ENCODE peak calls at places on chromosomes 6 and 20, in nine cellular contexts. M is AG10803; S is activated naive CD4-positive, alpha-beta T cell treated with Interleukin-2 at 50 U/mL for 16 hours; Q is kidney glomerular epithelial cell; W is activated CD4-positive, CD25-positive, alpha-beta regulatory T cell treated with anti-CD3 and anti-CD28 coated beads, Interleukin-2, amount 50 U/mL, for 72 hours; B is LoVo; J is spleen; O is left cardiac atrium; I is stimulated activated CD8-positive, alpha-beta memory T cell treated with anti-CD3 and anti-CD28 coated beads, Interleukin-7, amount 100 ng/mL, for 1 hour. C is an unnamed sample.

GRCh38 chr6:137661601-137662000 is 167.4 kb upstream of the OLIG3 start:
- DNase-seq in W (no peak), M (peak), Q (no peak), O (peak), I (no peak), B (no peak), S (peak), J (no peak), C (no peak)

GRCh38 chr6:56259682-56260081 is 12.3 kb upstream of the COL21A1 start:
- DNase-seq in B (no peak), J (no peak), W (no peak), O (no peak), S (no peak), I (no peak), Q (no peak), M (peak), C (no peak)

GRCh38 chr6:135167617-135168016 is 13.5 kb upstream of the MYB start:
- DNase-seq in I (no peak), B (no peak), Q (no peak), O (no peak), W (no peak), S (no peak), M (no peak), J (no peak), C (no peak)

GRCh38 chr20:15155848-15156401 is 818.5 kb upstream of the FLRT3 start:
- DNase-seq in S (no peak), I (no peak), O (no peak), B (peak), W (no peak), Q (no peak), J (no peak), M (no peak), C (no peak)

GRCh38 chr20:39108746-39109145 is 146.6 kb downstream of the DHX35 start:
- DNase-seq in M (peak), I (no peak), W (no peak), Q (peak), J (no peak), S (no peak), O (no peak), B (no peak), C (no peak)

GRCh38 chr6:163405412-163406309 is 8.9 kb upstream of the QKI start:
- DNase-seq in W (peak), M (peak), J (peak), I (no peak), S (peak), O (peak), Q (no peak), B (no peak), C (peak)

GRCh38 chr6:73079978-73080377 is 145.3 kb downstream of the KHDC1L start:
- DNase-seq in W (no peak), J (no peak), M (peak), O (no peak), Q (no peak), S (no peak), B (no peak), I (no peak), C (no peak)

GRCh38 chr6:154474636-154475428 is 35.7 kb downstream of the CNKSR3 start:
- DNase-seq in B (no peak), J (peak), Q (peak), O (no peak), S (no peak), W (no peak), I (no peak), M (peak), C (no peak)

GRCh38 chr6:129849456-129849855 is 11.7 kb downstream of the TMEM244 start:
- DNase-seq in S (no peak), I (no peak), O (no peak), B (no peak), Q (no peak), J (no peak), W (no peak), M (peak), C (no peak)

GRCh38 chr20:62603021-62603906 is 39.0 kb upstream of the SLCO4A1 start:
- DNase-seq in Q (peak), J (peak), B (peak), W (peak), M (peak), O (peak), S (peak), I (no peak), C (peak)

GRCh38 chr6:15066433-15067337 is 179.2 kb upstream of the JARID2 start:
- DNase-seq in W (no peak), S (no peak), I (no peak), B (peak), M (peak), O (peak), J (peak), Q (no peak), C (no peak)

GRCh38 chr6:53796791-53797190 is 2.0 kb downstream of the LRRC1 start:
- DNase-seq in S (no peak), M (no peak), Q (peak), W (no peak), B (no peak), I (no peak), J (no peak), O (no peak), C (no peak)

GRCh38 chr6:56693246-56693607 is 50.5 kb upstream of the DST start:
- DNase-seq in O (peak), M (peak), S (no peak), Q (peak), W (no peak), J (peak), B (peak), I (no peak), C (no peak)

GRCh38 chr6:13538084-13538483 is 36.3 kb upstream of the SIRT5 start:
- DNase-seq in J (no peak), B (peak), W (no peak), S (no peak), Q (peak), O (no peak), M (peak), I (no peak), C (no peak)

GRCh38 chr6:54892831-54893230 is 46.3 kb downstream of the FAM83B start:
- DNase-seq in B (peak), Q (peak), W (no peak), J (no peak), M (peak), S (no peak), I (no peak), O (no peak), C (no peak)

GRCh38 chr6:128494440-128494839 is 26.0 kb downstream of the PTPRK start:
- DNase-seq in B (no peak), S (no peak), W (no peak), J (no peak), I (no peak), O (no peak), Q (no peak), M (no peak), C (no peak)

C was measured in activated T-cell treated with anti-CD3 and anti-CD28 coated beads, Interleukin-2, amount 50 U/mL, for 72 hours.